ENCODE peak calls at places on chromosomes 1 and 21, in four cellular contexts. P is endothelial cell; Q is caudate nucleus; C is CD4-positive, alpha-beta memory T cell. G is an unnamed sample.

GRCh38 chr21:45590246-45590725 is 48.0 kb upstream of the SLC19A1 start:
- DNase-seq in P (peak), Q (no peak), C (no peak), G (peak)

GRCh38 chr1:220796530-220796929 is 9.8 kb downstream of the MTARC1 start:
- DNase-seq in P (no peak), Q (no peak), C (no peak), G (no peak)

GRCh38 chr1:116886532-116886931 is 23.2 kb upstream of the PTGFRN start:
- DNase-seq in P (no peak), Q (no peak), C (no peak), G (no peak)

GRCh38 chr21:45982758-45983731 is 1.5 kb downstream of the COL6A1 start:
- DNase-seq in P (peak), Q (no peak), C (no peak), G (no peak)

GRCh38 chr1:228217551-228218344 is 9.9 kb downstream of the OBSCN start:
- DNase-seq in P (no peak), Q (no peak), C (no peak), G (no peak)

GRCh38 chr1:10965621-10966226 is 46.7 kb upstream of the TARDBP start:
- DNase-seq in P (no peak), Q (no peak), C (no peak), G (no peak)

GRCh38 chr1:245155186-245156040 is 628 bp downstream of the KIF26B start:
- DNase-seq in P (peak), Q (no peak), C (peak), G (no peak)

GRCh38 chr1:221284028-221284427 is 404.8 kb downstream of the HLX start:
- DNase-seq in P (no peak), Q (no peak), C (no peak), G (no peak)

GRCh38 chr1:234683856-234684632 is 74.1 kb upstream of the IRF2BP2 start:
- DNase-seq in P (no peak), Q (no peak), C (no peak), G (no peak)

GRCh38 chr1:19322481-19322880 is 10.4 kb downstream of the SLC66A1 start:
- DNase-seq in P (no peak), Q (no peak), C (no peak), G (no peak)

GRCh38 chr1:51234721-51235425 is 1.2 kb upstream of the RNF11 start:
- DNase-seq in P (no peak), Q (no peak), C (peak), G (peak)

GRCh38 chr1:225664762-225665161 is 11.8 kb upstream of the ENAH start:
- DNase-seq in P (no peak), Q (no peak), C (no peak), G (no peak)

G was measured in stimulated activated naive CD4-positive, alpha-beta T cell treated with Interleukin-2 at 50 U/mL for 16 hours.